ENCODE peak calls at places on chromosome 13, in five cellular contexts. I is K562, F is IMR-90, W is GM12878, H is SK-N-SH. O is an unnamed sample.

GRCh38 chr13:63551731-63552130 is 2136.1 kb upstream of the PCDH20 start:
- DNase-seq in I (no peak), W (no peak), F (no peak), H (no peak), O (no peak)

GRCh38 chr13:45870232-45870631 is 18.7 kb upstream of the SIAH3 start:
- DNase-seq in I (no peak), W (no peak), H (no peak), F (no peak), O (no peak)

GRCh38 chr13:92187378-92187989 is 789.1 kb downstream of the GPC5 start:
- DNase-seq in F (peak), W (no peak), I (peak), H (peak), O (peak)

GRCh38 chr13:77333521-77334083 is 6.7 kb upstream of the MYCBP2 start:
- DNase-seq in I (no peak), W (no peak), H (peak), F (no peak), O (no peak)

GRCh38 chr13:60230593-60230992 is 66.9 kb upstream of the DIAPH3 start:
- DNase-seq in I (peak), H (peak), F (peak), W (no peak), O (no peak)

GRCh38 chr13:20826810-20827560 is 53.2 kb upstream of the EEF1AKMT1 start:
- DNase-seq in I (no peak), H (no peak), W (no peak), F (peak), O (no peak)

GRCh38 chr13:112012004-112012704 is 54.8 kb upstream of the SOX1 start:
- DNase-seq in W (no peak), I (no peak), F (no peak), H (no peak), O (no peak)

GRCh38 chr13:29480893-29481525 is 114.5 kb downstream of the SLC7A1 start:
- DNase-seq in I (no peak), W (no peak), F (no peak), H (no peak), O (no peak)

GRCh38 chr13:102693250-102693649 is 1.6 kb downstream of the METTL21C start:
- DNase-seq in W (no peak), I (no peak), F (no peak), H (no peak), O (no peak)

GRCh38 chr13:27967736-27968315 is 1.3 kb downstream of the CDX2 start:
- DNase-seq in F (no peak), I (no peak), H (peak), W (no peak), O (no peak)

GRCh38 chr13:26599885-26600284 is 42.4 kb downstream of the WASF3 start:
- DNase-seq in I (no peak), W (no peak), F (no peak), H (no peak), O (no peak)

GRCh38 chr13:38922170-38922569 is 68.5 kb downstream of the STOML3 start:
- DNase-seq in I (no peak), W (no peak), F (no peak), H (no peak), O (no peak)

GRCh38 chr13:20424959-20425358 is 100.7 kb downstream of the CRYL1 start:
- DNase-seq in W (no peak), H (no peak), I (no peak), F (no peak), O (no peak)

GRCh38 chr13:21240586-21240985 is 64.1 kb downstream of the MRPL57 start:
- DNase-seq in W (no peak), H (no peak), I (no peak), F (peak), O (no peak)

GRCh38 chr13:20118268-20119140 is 42.3 kb downstream of the GJA3 start:
- DNase-seq in H (peak), F (no peak), I (peak), W (no peak), O (no peak)

GRCh38 chr13:85709721-85710120 is 89.5 kb downstream of the SLITRK6 start:
- DNase-seq in I (no peak), H (no peak), F (no peak), W (no peak), O (no peak)

GRCh38 chr13:111344471-111345191 is 24.2 kb downstream of the TEX29 start:
- DNase-seq in H (no peak), W (no peak), I (peak), F (peak), O (peak)

GRCh38 chr13:101098873-101099272 is 317.4 kb downstream of the NALCN start:
- DNase-seq in W (no peak), H (no peak), F (peak), I (no peak), O (no peak)

GRCh38 chr13:51266642-51267041 is 44.4 kb downstream of the FAM124A start:
- DNase-seq in W (no peak), H (no peak), F (no peak), I (no peak), O (no peak)

GRCh38 chr13:94952787-94953186 is 240.4 kb upstream of the SOX21 start:
- DNase-seq in I (no peak), H (no peak), F (no peak), W (no peak), O (no peak)

GRCh38 chr13:31631071-31631470 is 108.3 kb upstream of the RXFP2 start:
- DNase-seq in F (no peak), H (no peak), W (no peak), I (no peak), O (no peak)

GRCh38 chr13:35856721-35857346 is 274.3 kb downstream of the DCLK1 start:
- DNase-seq in H (no peak), F (no peak), W (no peak), I (no peak), O (no peak)

GRCh38 chr13:86882835-86883234 is 788.3 kb upstream of the SLITRK5 start:
- DNase-seq in F (peak), H (no peak), W (no peak), I (no peak), O (peak)

GRCh38 chr13:29801737-29802305 is 48.6 kb downstream of the UBL3 start:
- DNase-seq in F (peak), I (no peak), W (no peak), H (no peak), O (no peak)

DNA sequence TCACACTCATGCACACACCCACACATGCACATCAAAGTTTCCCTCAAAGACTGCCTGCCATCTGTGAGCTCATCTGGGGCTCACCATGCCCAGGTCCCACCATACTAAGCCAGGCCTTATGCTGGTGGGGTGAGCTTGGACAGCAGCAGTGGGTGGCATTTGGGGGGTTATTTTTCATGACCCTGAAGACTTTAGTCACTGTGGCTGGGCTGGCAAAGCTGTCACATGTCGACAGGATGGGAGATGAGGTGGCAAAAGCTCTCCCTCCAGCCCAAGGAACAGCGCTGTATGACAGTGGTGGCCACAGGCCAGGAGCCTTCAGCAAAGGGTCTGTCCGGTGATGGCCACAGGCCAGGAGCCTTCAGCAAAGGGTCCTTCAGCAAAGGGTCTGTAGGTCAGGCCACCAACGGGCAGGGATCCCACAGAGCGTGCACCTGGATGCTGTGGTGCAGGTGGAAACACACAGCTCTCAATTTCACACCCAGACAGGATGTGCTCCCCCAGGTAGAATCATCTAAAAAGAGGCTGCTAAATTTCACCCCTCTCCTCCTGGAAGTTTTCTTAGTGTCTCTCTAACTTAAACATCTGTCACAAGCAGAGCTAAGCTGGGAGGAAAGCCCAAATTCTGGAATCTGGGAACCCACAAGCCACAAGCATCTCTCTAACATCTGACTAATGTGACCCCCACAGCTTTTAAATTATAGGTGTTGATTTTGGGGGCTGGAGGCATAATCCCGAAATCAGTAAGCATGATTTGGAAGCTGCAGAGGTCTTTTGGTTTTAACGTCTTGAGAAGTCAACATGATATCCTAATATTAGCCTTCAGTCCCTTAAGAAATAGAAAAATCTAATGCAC is 23.1 kb downstream of the COL4A1 start:
- DNase-seq in W (no peak), I (no peak), H (no peak), F (peak), O (no peak)
- TF ChIP-seq MXI1 in W (no peak), I (no peak), H (no peak), F (no peak), O (no peak)

DNA sequence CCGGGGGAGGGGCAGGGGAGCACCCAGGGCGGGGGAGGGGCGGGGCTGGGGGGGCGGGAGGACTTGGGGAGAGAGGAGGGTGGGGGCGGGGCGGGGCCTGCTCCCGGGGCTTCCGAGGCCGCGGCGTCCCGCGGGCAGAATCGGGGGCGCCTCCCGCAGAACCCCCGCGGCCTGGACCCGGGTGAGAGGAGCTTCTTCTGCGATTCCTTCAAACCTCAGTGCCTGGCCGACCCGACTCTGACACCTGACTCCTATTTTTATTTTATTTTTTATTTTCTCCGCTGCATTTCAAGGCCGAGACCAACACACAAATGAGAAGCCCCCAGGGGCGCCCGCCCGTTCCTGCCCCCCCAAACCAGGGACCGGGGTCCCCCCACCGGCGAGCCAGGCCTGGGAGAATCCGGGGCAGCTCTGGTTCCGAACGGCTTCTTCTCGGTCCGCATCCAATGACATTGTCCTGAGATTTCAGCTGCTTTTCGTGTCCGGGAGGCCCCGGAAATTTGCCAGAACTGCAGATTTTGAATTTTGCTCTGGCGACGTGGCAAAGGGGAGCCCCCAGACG is 522 bp upstream of the GRTP1 start:
- DNase-seq in W (no peak), H (no peak), I (no peak), F (no peak), O (no peak)
- TF ChIP-seq MXI1 in W (no peak), H (no peak), I (no peak), F (no peak), O (no peak)

GRCh38 chr13:67101730-67102467 is 128.2 kb downstream of the PCDH9 start:
- DNase-seq in H (no peak), F (peak), W (no peak), I (no peak), O (no peak)
- TF ChIP-seq MXI1 in H (no peak), F (no peak), W (no peak), I (no peak), O (no peak)

GRCh38 chr13:97328222-97328790 is 105.7 kb upstream of the RAP2A start:
- DNase-seq in W (no peak), H (no peak), I (no peak), F (peak), O (no peak)
- TF ChIP-seq MXI1 in W (no peak), H (no peak), I (no peak), F (no peak), O (no peak)

O was measured in HepG2.